ENCODE peak calls at places on chromosome 22, in seven cellular contexts. One of them, this sample, is unnamed.

GRCh38 chr22:38355275-38355674 is 38.0 kb upstream of the CSNK1E start:
- DNase-seq in heart right ventricle: no peak
- DNase-seq in lung: no peak
- DNase-seq in mammary epithelial cell: no peak
- DNase-seq in cardiac fibroblast: no peak
- DNase-seq in coronary artery: no peak
- DNase-seq in tibial nerve: no peak
- DNase-seq in this sample: no peak

GRCh38 chr22:23402275-23403151 is 177.6 kb downstream of the IGLL1 start:
- DNase-seq in mammary epithelial cell: peak
- DNase-seq in coronary artery: no peak
- DNase-seq in tibial nerve: no peak
- DNase-seq in lung: peak
- DNase-seq in heart right ventricle: peak
- DNase-seq in cardiac fibroblast: peak
- DNase-seq in this sample: no peak

GRCh38 chr22:42704896-42705295 is 15.8 kb downstream of the A4GALT start:
- DNase-seq in mammary epithelial cell: no peak
- DNase-seq in cardiac fibroblast: no peak
- DNase-seq in tibial nerve: no peak
- DNase-seq in heart right ventricle: no peak
- DNase-seq in coronary artery: no peak
- DNase-seq in lung: no peak
- DNase-seq in this sample: no peak

GRCh38 chr22:48558606-48559402 is 1268.9 kb downstream of the BRD1 start:
- DNase-seq in lung: no peak
- DNase-seq in cardiac fibroblast: no peak
- DNase-seq in mammary epithelial cell: no peak
- DNase-seq in coronary artery: no peak
- DNase-seq in tibial nerve: no peak
- DNase-seq in heart right ventricle: no peak
- DNase-seq in this sample: no peak

GRCh38 chr22:17501679-17502285 is 61.5 kb upstream of the SLC25A18 start:
- DNase-seq in heart right ventricle: no peak
- DNase-seq in mammary epithelial cell: peak
- DNase-seq in cardiac fibroblast: peak
- DNase-seq in lung: no peak
- DNase-seq in coronary artery: no peak
- DNase-seq in tibial nerve: no peak
- DNase-seq in this sample: peak

GRCh38 chr22:38111941-38112355 is 1.5 kb upstream of the BAIAP2L2 start:
- DNase-seq in heart right ventricle: no peak
- DNase-seq in lung: no peak
- DNase-seq in cardiac fibroblast: no peak
- DNase-seq in coronary artery: no peak
- DNase-seq in tibial nerve: no peak
- DNase-seq in mammary epithelial cell: no peak
- DNase-seq in this sample: no peak

GRCh38 chr22:31246687-31247086 is 34.6 kb downstream of the LIMK2 start:
- DNase-seq in heart right ventricle: no peak
- DNase-seq in tibial nerve: no peak
- DNase-seq in coronary artery: no peak
- DNase-seq in mammary epithelial cell: no peak
- DNase-seq in lung: no peak
- DNase-seq in cardiac fibroblast: no peak
- DNase-seq in this sample: no peak

GRCh38 chr22:43387815-43388214 is 24.0 kb upstream of the MPPED1 start:
- DNase-seq in cardiac fibroblast: no peak
- DNase-seq in coronary artery: no peak
- DNase-seq in tibial nerve: no peak
- DNase-seq in heart right ventricle: no peak
- DNase-seq in lung: no peak
- DNase-seq in mammary epithelial cell: no peak
- DNase-seq in this sample: no peak

GRCh38 chr22:19105867-19106802 is 16.1 kb downstream of the DGCR2 start:
- DNase-seq in cardiac fibroblast: no peak
- DNase-seq in lung: no peak
- DNase-seq in mammary epithelial cell: peak
- DNase-seq in coronary artery: no peak
- DNase-seq in heart right ventricle: no peak
- DNase-seq in tibial nerve: no peak
- DNase-seq in this sample: no peak
- TF ChIP-seq CTCF in cardiac fibroblast: peak
- TF ChIP-seq CTCF in lung: no peak
- TF ChIP-seq CTCF in mammary epithelial cell: peak
- TF ChIP-seq CTCF in coronary artery: no peak
- TF ChIP-seq CTCF in heart right ventricle: no peak
- TF ChIP-seq CTCF in tibial nerve: no peak
- TF ChIP-seq CTCF in this sample: peak

GRCh38 chr22:50016988-50017700 is 4.6 kb upstream of the IL17REL start:
- DNase-seq in mammary epithelial cell: no peak
- DNase-seq in heart right ventricle: no peak
- DNase-seq in cardiac fibroblast: no peak
- DNase-seq in coronary artery: peak
- DNase-seq in tibial nerve: no peak
- DNase-seq in lung: no peak
- DNase-seq in this sample: no peak
- H3K4me3 ChIP-seq in mammary epithelial cell: no peak
- H3K4me3 ChIP-seq in heart right ventricle: no peak
- H3K4me3 ChIP-seq in cardiac fibroblast: no peak
- H3K4me3 ChIP-seq in coronary artery: no peak
- H3K4me3 ChIP-seq in tibial nerve: no peak
- H3K4me3 ChIP-seq in lung: no peak
- H3K4me3 ChIP-seq in this sample: no peak

GRCh38 chr22:45551310-45552016 is 48.8 kb downstream of the FBLN1 start:
- DNase-seq in lung: no peak
- DNase-seq in mammary epithelial cell: no peak
- DNase-seq in coronary artery: no peak
- DNase-seq in tibial nerve: no peak
- DNase-seq in heart right ventricle: peak
- DNase-seq in cardiac fibroblast: no peak
- DNase-seq in this sample: no peak

GRCh38 chr22:45553333-45554039 is 50.8 kb downstream of the FBLN1 start:
- DNase-seq in lung: peak
- DNase-seq in heart right ventricle: peak
- DNase-seq in coronary artery: peak
- DNase-seq in tibial nerve: peak
- DNase-seq in mammary epithelial cell: peak
- DNase-seq in cardiac fibroblast: peak
- DNase-seq in this sample: peak

GRCh38 chr22:45552017-45552411 is 49.3 kb downstream of the FBLN1 start:
- DNase-seq in coronary artery: no peak
- DNase-seq in mammary epithelial cell: no peak
- DNase-seq in tibial nerve: no peak
- DNase-seq in lung: no peak
- DNase-seq in cardiac fibroblast: no peak
- DNase-seq in heart right ventricle: no peak
- DNase-seq in this sample: no peak

GRCh38 chr22:45554040-45554406 is 51.3 kb downstream of the FBLN1 start:
- DNase-seq in heart right ventricle: no peak
- DNase-seq in lung: no peak
- DNase-seq in cardiac fibroblast: no peak
- DNase-seq in tibial nerve: no peak
- DNase-seq in mammary epithelial cell: no peak
- DNase-seq in coronary artery: no peak
- DNase-seq in this sample: no peak

DNA sequence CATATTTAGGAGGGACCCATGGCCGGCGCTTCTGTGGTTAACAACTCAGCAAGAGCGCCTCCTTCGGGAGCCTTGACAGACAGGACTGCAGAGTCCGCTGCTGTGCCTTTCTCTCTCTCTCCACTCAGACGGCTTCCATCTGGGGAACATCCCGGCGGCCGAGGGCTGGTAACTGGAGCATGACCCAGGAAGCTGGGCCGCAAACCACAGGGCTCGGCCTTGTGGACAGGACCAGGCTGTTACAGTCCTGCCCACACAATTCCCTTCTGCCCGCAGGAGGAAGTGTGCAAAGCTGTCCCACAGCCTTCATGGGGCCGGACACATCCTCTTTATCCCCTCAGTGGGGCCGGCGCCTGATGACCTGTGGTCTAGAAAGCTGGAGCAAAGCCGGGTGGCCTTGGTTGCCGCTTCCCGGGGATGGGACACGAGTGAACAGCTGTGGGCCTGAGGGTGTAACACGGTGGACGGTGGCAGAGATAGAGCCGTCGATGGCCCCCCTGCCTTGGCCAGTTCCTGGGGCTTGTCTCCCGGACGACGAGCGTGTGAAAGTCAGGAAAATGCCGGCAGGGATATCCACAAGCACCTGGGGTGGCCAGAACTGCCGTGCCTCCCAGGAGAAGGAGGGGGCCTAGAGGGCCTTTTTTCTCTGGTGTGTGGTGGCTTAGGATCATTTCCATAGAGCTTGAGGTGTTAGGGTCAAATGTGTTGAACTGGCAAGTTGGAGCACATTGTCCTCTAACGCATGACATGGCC is 50.1 kb downstream of the FBLN1 start:
- DNase-seq in lung: peak
- DNase-seq in tibial nerve: peak
- DNase-seq in mammary epithelial cell: peak
- DNase-seq in coronary artery: no peak
- DNase-seq in cardiac fibroblast: peak
- DNase-seq in heart right ventricle: peak
- DNase-seq in this sample: peak
- TF ChIP-seq CTCF in lung: no peak
- TF ChIP-seq CTCF in tibial nerve: no peak
- TF ChIP-seq CTCF in mammary epithelial cell: peak
- TF ChIP-seq CTCF in coronary artery: no peak
- TF ChIP-seq CTCF in cardiac fibroblast: peak
- TF ChIP-seq CTCF in heart right ventricle: no peak
- TF ChIP-seq CTCF in this sample: peak

GRCh38 chr22:46247443-46247975 is 2.6 kb downstream of the CDPF1 start:
- DNase-seq in lung: no peak
- DNase-seq in tibial nerve: no peak
- DNase-seq in mammary epithelial cell: no peak
- DNase-seq in coronary artery: no peak
- DNase-seq in cardiac fibroblast: no peak
- DNase-seq in heart right ventricle: no peak
- DNase-seq in this sample: no peak

GRCh38 chr22:46250035-46250782 is at the start of gene CDPF1:
- DNase-seq in cardiac fibroblast: peak
- DNase-seq in mammary epithelial cell: peak
- DNase-seq in lung: peak
- DNase-seq in tibial nerve: peak
- DNase-seq in coronary artery: peak
- DNase-seq in heart right ventricle: peak
- DNase-seq in this sample: peak

GRCh38 chr22:46250783-46251125 is 661 bp upstream of the CDPF1 start:
- DNase-seq in cardiac fibroblast: no peak
- DNase-seq in coronary artery: no peak
- DNase-seq in mammary epithelial cell: no peak
- DNase-seq in heart right ventricle: no peak
- DNase-seq in tibial nerve: no peak
- DNase-seq in lung: no peak
- DNase-seq in this sample: no peak

GRCh38 chr22:46251816-46252380 is 1.8 kb upstream of the CDPF1 start:
- DNase-seq in lung: no peak
- DNase-seq in coronary artery: no peak
- DNase-seq in tibial nerve: no peak
- DNase-seq in mammary epithelial cell: no peak
- DNase-seq in cardiac fibroblast: no peak
- DNase-seq in heart right ventricle: no peak
- DNase-seq in this sample: no peak

GRCh38 chr22:46251266-46251665 is 1.2 kb upstream of the CDPF1 start:
- DNase-seq in lung: no peak
- DNase-seq in mammary epithelial cell: no peak
- DNase-seq in tibial nerve: no peak
- DNase-seq in cardiac fibroblast: no peak
- DNase-seq in coronary artery: no peak
- DNase-seq in heart right ventricle: no peak
- DNase-seq in this sample: no peak
- H3K4me3 ChIP-seq in lung: no peak
- H3K4me3 ChIP-seq in mammary epithelial cell: no peak
- H3K4me3 ChIP-seq in tibial nerve: peak
- H3K4me3 ChIP-seq in cardiac fibroblast: no peak
- H3K4me3 ChIP-seq in coronary artery: peak
- H3K4me3 ChIP-seq in heart right ventricle: peak
- H3K4me3 ChIP-seq in this sample: peak

DNA sequence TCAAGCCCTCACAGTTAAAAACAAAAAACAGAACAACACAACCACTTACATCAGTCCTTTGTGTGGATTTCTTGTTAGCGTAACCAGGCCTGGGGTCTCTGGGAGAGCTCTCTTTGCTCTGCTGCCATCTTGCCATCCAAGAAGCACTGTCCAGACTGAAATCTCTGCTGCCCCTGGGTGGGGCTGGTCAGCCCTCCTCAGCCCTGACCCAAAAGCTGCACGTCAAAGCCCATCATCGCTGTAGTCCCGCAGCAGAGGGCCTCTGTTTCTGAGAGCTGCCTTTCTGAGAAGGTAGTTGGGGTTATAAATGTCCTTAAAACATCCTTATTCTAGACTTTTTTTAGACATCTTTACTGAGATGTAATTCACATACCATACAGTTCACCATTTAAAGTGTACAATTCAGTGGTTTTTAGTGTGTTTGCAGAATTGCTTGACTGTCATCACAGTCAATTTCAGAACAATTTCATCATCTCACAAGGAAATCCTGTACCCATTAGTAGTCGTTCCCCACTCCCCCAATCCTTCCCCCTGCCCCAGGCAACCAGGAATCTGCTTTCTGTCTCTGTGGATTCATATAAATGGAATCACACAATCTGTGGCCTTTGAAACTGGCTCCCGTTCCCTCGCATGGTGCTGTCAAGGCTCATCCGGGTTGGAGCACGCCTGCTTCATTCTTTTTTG is 94.8 kb downstream of the TBC1D22A start:
- DNase-seq in mammary epithelial cell: no peak
- DNase-seq in coronary artery: no peak
- DNase-seq in heart right ventricle: no peak
- DNase-seq in cardiac fibroblast: no peak
- DNase-seq in tibial nerve: no peak
- DNase-seq in lung: no peak
- DNase-seq in this sample: no peak
- TF ChIP-seq CTCF in mammary epithelial cell: no peak
- TF ChIP-seq CTCF in coronary artery: no peak
- TF ChIP-seq CTCF in heart right ventricle: no peak
- TF ChIP-seq CTCF in cardiac fibroblast: no peak
- TF ChIP-seq CTCF in tibial nerve: no peak
- TF ChIP-seq CTCF in lung: no peak
- TF ChIP-seq CTCF in this sample: no peak

GRCh38 chr22:36435516-36436415 is 45.7 kb downstream of the TXN2 start:
- DNase-seq in tibial nerve: no peak
- DNase-seq in coronary artery: no peak
- DNase-seq in lung: peak
- DNase-seq in cardiac fibroblast: no peak
- DNase-seq in mammary epithelial cell: peak
- DNase-seq in heart right ventricle: no peak
- DNase-seq in this sample: no peak
- H3K4me3 ChIP-seq in tibial nerve: no peak
- H3K4me3 ChIP-seq in coronary artery: no peak
- H3K4me3 ChIP-seq in lung: no peak
- H3K4me3 ChIP-seq in cardiac fibroblast: no peak
- H3K4me3 ChIP-seq in mammary epithelial cell: no peak
- H3K4me3 ChIP-seq in heart right ventricle: no peak
- H3K4me3 ChIP-seq in this sample: no peak

This sample was measured in AG04449.